ENCODE peak calls at places on chromosomes 12 and 14, in seven cellular contexts. G, N, V, S, C, Q and O are unnamed samples.

GRCh38 chr14:60508707-60509437 is at the start of gene SIX6:
- DNase-seq in S (no peak), Q (no peak), V (no peak), C (no peak), N (peak), G (no peak), O (no peak)

GRCh38 chr12:18658179-18658578 is 79.6 kb downstream of the PLCZ1 start:
- DNase-seq in V (no peak), S (no peak), G (no peak), N (no peak), C (no peak), Q (no peak), O (no peak)

GRCh38 chr12:11765817-11766794 is 116.6 kb downstream of the ETV6 start:
- DNase-seq in S (no peak), V (no peak), N (peak), Q (no peak), C (peak), G (peak), O (no peak)

GRCh38 chr14:100333867-100334266 is 10.7 kb downstream of the SLC25A47 start:
- DNase-seq in C (no peak), N (no peak), G (no peak), Q (no peak), S (peak), V (no peak), O (no peak)

GRCh38 chr14:61104358-61104757 is 123.3 kb downstream of the SLC38A6 start:
- DNase-seq in Q (no peak), N (no peak), G (no peak), S (no peak), V (no peak), C (no peak), O (no peak)

GRCh38 chr14:74647834-74648361 is 35.9 kb upstream of the LTBP2 start:
- DNase-seq in C (no peak), S (peak), G (peak), N (no peak), Q (no peak), V (no peak), O (no peak)

GRCh38 chr12:20463920-20464524 is 95.7 kb downstream of the PDE3A start:
- DNase-seq in V (no peak), S (no peak), G (no peak), Q (no peak), C (no peak), N (peak), O (no peak)

GRCh38 chr12:30927210-30927576 is 645 bp downstream of the TSPAN11 start:
- DNase-seq in N (no peak), V (no peak), Q (no peak), G (no peak), S (no peak), C (no peak), O (no peak)

GRCh38 chr12:109777544-109777943 is 55.7 kb downstream of the TRPV4 start:
- DNase-seq in V (no peak), S (no peak), Q (peak), G (no peak), C (peak), N (peak), O (peak)

GRCh38 chr14:64708148-64709004 is 4.2 kb downstream of the PLEKHG3 start:
- DNase-seq in Q (no peak), G (no peak), S (peak), V (no peak), N (peak), C (no peak), O (peak)

GRCh38 chr12:64120568-64120967 is 101.5 kb downstream of the KICS2 start:
- DNase-seq in Q (no peak), G (no peak), S (no peak), C (no peak), N (no peak), V (no peak), O (no peak)

GRCh38 chr14:79852975-79853374 is 358.3 kb downstream of the DIO2 start:
- DNase-seq in N (no peak), C (no peak), V (no peak), G (no peak), S (no peak), Q (no peak), O (no peak)

GRCh38 chr12:25052191-25053020 is 103.5 kb upstream of the BCAT1 start:
- DNase-seq in G (no peak), Q (peak), N (no peak), V (no peak), S (no peak), C (peak), O (no peak)

GRCh38 chr12:116276433-116277216 is 868 bp downstream of the MED13L start:
- DNase-seq in N (peak), Q (peak), V (no peak), S (peak), G (peak), C (peak), O (peak)

GRCh38 chr14:71621276-71621675 is 311.0 kb upstream of the RGS6 start:
- DNase-seq in S (no peak), C (no peak), G (peak), Q (no peak), N (peak), V (no peak), O (no peak)

GRCh38 chr14:100536141-100536540 is 51.1 kb downstream of the BEGAIN start:
- DNase-seq in N (no peak), S (no peak), V (no peak), Q (no peak), G (no peak), C (no peak), O (no peak)

GRCh38 chr14:22657861-22658260 is 13.7 kb upstream of the OR6J1 start:
- DNase-seq in G (no peak), S (no peak), Q (peak), V (no peak), N (peak), C (no peak), O (no peak)

GRCh38 chr14:96078687-96079016 is 39.5 kb downstream of the C14orf132 start:
- DNase-seq in G (no peak), N (no peak), V (no peak), C (no peak), S (no peak), Q (no peak), O (no peak)

GRCh38 chr14:92105845-92106094 is 612 bp downstream of the ATXN3 start:
- DNase-seq in S (peak), Q (no peak), G (peak), V (no peak), C (peak), N (no peak), O (peak)

GRCh38 chr14:89190779-89191513 is 226.1 kb downstream of the FOXN3 start:
- DNase-seq in V (no peak), Q (no peak), N (no peak), G (no peak), S (no peak), C (no peak), O (no peak)

GRCh38 chr12:111057726-111058125 is 137.3 kb upstream of the MYL2 start:
- DNase-seq in Q (no peak), G (peak), S (no peak), C (no peak), V (no peak), N (no peak), O (no peak)

GRCh38 chr12:131250028-131250950 is 296.6 kb downstream of the ADGRD1 start:
- DNase-seq in Q (no peak), N (no peak), V (no peak), C (no peak), G (no peak), S (no peak), O (no peak)

GRCh38 chr14:74286736-74287135 is 16.0 kb downstream of the ABCD4 start:
- DNase-seq in S (no peak), N (no peak), C (no peak), G (no peak), V (no peak), Q (no peak), O (no peak)

GRCh38 chr14:20454359-20454644 is 310 bp downstream of the OSGEP start:
- DNase-seq in V (peak), S (peak), C (peak), Q (no peak), N (peak), G (peak), O (peak)

GRCh38 chr12:22687677-22688076 is 62.7 kb downstream of the ETNK1 start:
- DNase-seq in C (no peak), Q (no peak), V (no peak), N (peak), S (no peak), G (no peak), O (no peak)

GRCh38 chr14:54116972-54117371 is 160.3 kb upstream of the BMP4 start:
- DNase-seq in Q (no peak), C (no peak), V (no peak), G (no peak), N (peak), S (no peak), O (no peak)

GRCh38 chr14:41016213-41016612 is 590.5 kb upstream of the LRFN5 start:
- DNase-seq in S (no peak), Q (no peak), N (no peak), G (no peak), C (no peak), V (no peak), O (no peak)

DNA sequence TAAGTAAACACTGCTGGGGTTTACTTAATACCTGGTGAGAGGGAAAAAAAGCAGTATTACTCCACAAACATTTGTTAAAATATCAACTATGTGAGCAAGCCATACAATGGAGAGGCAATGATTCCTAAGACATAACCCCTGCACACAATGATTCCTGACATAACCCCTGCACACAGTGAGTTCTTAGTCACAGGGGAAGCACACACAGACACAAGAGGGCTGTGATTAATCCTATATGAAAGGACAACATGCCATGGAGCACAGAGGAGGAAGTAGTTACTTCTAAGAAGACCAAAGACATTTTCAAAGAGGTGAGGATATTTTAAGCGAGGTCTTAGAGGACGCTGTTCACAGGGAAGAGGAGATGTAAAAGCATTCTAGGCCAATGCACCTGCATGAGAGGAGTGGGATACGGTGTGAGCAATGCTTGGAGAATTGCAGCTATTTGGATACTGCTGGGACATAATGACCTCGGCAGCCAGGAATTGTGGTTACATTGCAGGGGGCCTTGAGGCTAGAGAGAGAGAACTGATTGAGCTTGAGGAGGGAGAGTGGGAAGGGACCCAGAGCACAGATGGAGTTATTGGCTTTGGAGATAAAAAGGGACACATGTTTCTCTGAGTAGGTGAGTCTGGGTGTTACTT is 211.9 kb downstream of the APAF1 start:
- DNase-seq in S (no peak), C (no peak), V (no peak), N (no peak), G (no peak), Q (no peak), O (no peak)
- TF ChIP-seq POLR2A in S (no peak), C (no peak), V (no peak), N (no peak), G (no peak), Q (no peak), O (no peak)

GRCh38 chr14:24299255-24300191 is at the start of the genes DHRS1 and NOP9:
- DNase-seq in Q (peak), G (peak), N (peak), S (peak), C (peak), V (peak), O (peak)
- TF ChIP-seq POLR2A in Q (peak), G (peak), N (peak), S (peak), C (peak), V (peak), O (peak)

GRCh38 chr12:56190695-56191155 is 1.4 kb upstream of the SMARCC2 start:
- DNase-seq in V (no peak), N (no peak), G (no peak), Q (no peak), C (no peak), S (no peak), O (no peak)

GRCh38 chr12:56188116-56188785 is 1.0 kb downstream of the SMARCC2 start:
- DNase-seq in C (no peak), V (no peak), Q (no peak), N (no peak), S (no peak), G (no peak), O (no peak)

GRCh38 chr12:56189336-56189917 is at the start of gene SMARCC2:
- DNase-seq in V (peak), C (peak), N (peak), S (peak), G (peak), Q (peak), O (peak)

GRCh38 chr12:56188786-56189335 is 422 bp downstream of the SMARCC2 start:
- DNase-seq in N (no peak), Q (peak), S (no peak), G (no peak), V (no peak), C (no peak), O (no peak)

GRCh38 chr12:56189918-56190694 is 823 bp upstream of the SMARCC2 start:
- DNase-seq in V (peak), C (peak), S (peak), G (peak), N (peak), Q (peak), O (peak)
- TF ChIP-seq POLR2A in V (peak), C (peak), S (peak), G (no peak), N (no peak), Q (peak), O (no peak)

GRCh38 chr14:24219080-24219479 is 3.2 kb upstream of the MDP1 start:
- DNase-seq in G (no peak), S (no peak), V (no peak), N (no peak), Q (no peak), C (no peak), O (no peak)
- TF ChIP-seq POLR2A in G (no peak), S (no peak), V (no peak), N (no peak), Q (no peak), C (no peak), O (no peak)

GRCh38 chr12:14884458-14884878 is 1.2 kb downstream of the MGP start:
- DNase-seq in S (peak), N (peak), C (peak), V (no peak), G (peak), Q (no peak), O (no peak)
- TF ChIP-seq POLR2A in S (peak), N (no peak), C (no peak), V (no peak), G (no peak), Q (no peak), O (no peak)

DNA sequence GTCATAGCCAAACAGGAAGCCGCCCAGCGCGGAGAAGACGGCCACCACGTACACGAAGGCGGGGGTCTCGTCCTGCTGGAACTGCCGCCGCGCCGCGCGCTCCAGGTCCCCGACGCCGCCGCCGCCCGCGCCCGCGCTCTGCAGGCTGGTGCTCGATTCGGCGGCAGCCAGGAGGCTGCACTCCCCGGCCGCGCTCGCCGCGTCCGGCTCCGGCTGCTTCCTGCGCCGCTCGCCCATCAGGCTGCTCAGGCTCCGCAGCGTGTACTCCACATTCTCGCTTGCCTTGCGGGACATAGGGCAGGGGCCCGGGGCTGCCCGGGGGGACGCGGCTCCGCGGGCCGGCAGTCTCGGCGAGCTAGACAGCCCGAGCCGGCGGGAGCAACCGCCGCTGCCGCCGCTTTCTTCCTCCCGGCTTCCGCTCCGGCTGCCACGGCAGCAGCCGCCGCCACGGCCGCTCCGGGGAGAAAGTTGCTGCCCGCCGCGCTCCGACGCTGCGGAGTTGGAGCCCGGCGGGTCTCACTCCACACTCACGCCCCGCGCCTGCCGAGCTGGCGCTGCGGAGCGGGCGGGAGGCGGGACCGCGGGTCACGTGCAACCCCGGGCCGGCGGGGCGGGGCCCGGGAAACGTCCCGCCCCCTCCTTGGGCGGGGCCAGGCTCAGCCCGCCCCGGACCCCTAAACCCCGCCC is at the start of gene SLC2A13:
- DNase-seq in G (peak), S (peak), N (peak), V (peak), Q (peak), C (peak), O (peak)
- TF ChIP-seq POLR2A in G (no peak), S (peak), N (peak), V (no peak), Q (peak), C (peak), O (peak)

GRCh38 chr12:38904932-38905479 is 385 bp downstream of the CPNE8 start:
- DNase-seq in C (peak), V (peak), S (peak), N (no peak), G (peak), Q (peak), O (peak)

GRCh38 chr12:38903596-38903995 is 1.8 kb downstream of the CPNE8 start:
- DNase-seq in N (no peak), V (no peak), G (no peak), Q (no peak), C (no peak), S (no peak), O (no peak)

GRCh38 chr12:38905480-38906351 is at the start of gene CPNE8:
- DNase-seq in N (no peak), C (peak), S (peak), G (peak), V (peak), Q (peak), O (peak)

GRCh38 chr12:38907171-38907923 is 2.0 kb upstream of the CPNE8 start:
- DNase-seq in Q (no peak), S (no peak), N (no peak), G (no peak), V (no peak), C (no peak), O (no peak)

GRCh38 chr12:38906482-38907170 is 1.2 kb upstream of the CPNE8 start:
- DNase-seq in S (peak), N (no peak), Q (peak), G (peak), C (peak), V (peak), O (peak)
- TF ChIP-seq POLR2A in S (peak), N (no peak), Q (no peak), G (peak), C (peak), V (no peak), O (no peak)

DNA sequence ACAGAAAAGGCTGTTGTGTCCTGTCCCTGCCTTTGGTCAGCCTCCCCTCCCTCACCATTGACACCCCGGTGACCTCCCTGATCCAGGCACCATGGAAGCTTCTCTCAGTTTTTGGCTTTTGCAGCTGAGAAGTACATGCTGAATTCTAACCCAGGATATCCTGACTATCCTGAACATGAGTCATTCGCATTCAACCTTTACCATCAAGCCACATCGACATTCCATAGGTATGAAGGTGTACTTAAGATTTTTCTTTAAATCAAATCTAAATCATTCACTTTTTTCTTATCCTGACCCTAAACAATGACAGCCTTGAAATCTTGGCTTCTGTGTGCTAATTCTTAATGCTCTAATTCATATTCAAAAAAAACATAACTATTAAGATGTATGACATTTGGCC is 8.7 kb upstream of the KRT78 start:
- DNase-seq in Q (no peak), V (no peak), S (no peak), N (no peak), G (no peak), C (no peak), O (no peak)
- TF ChIP-seq POLR2A in Q (no peak), V (no peak), S (no peak), N (no peak), G (no peak), C (no peak), O (no peak)